ENCODE peak calls at places on chromosomes 5 and 9, in six cellular contexts. X is GDM1; D is stimulated activated CD4-positive, alpha-beta T cell treated with anti-CD3 and anti-CD28 coated beads, Interleukin-4, amount 100 ng/mL, for 48 hours; Z is HEK293T; B is iPS-NIHi11; A is right cardiac atrium. S is an unnamed sample.

GRCh38 chr5:8788246-8788645 is 757.6 kb downstream of the SEMA5A start:
- DNase-seq in X (no peak), D (no peak), Z (no peak), B (no peak), A (no peak), S (no peak)

GRCh38 chr9:88833946-88834345 is 157.3 kb upstream of the S1PR3 start:
- DNase-seq in X (no peak), D (no peak), Z (no peak), B (no peak), A (no peak), S (no peak)

GRCh38 chr5:6261256-6261655 is 117.1 kb downstream of the MED10 start:
- DNase-seq in X (no peak), D (no peak), Z (no peak), B (no peak), A (no peak), S (no peak)

GRCh38 chr9:123473226-123473625 is 117.2 kb downstream of the CRB2 start:
- DNase-seq in X (no peak), D (no peak), Z (no peak), B (no peak), A (no peak), S (no peak)

GRCh38 chr9:93576296-93577044 is at the start of gene PHF2:
- DNase-seq in X (no peak), D (no peak), Z (peak; percentile 49), B (peak; percentile 79), A (peak; percentile 75), S (peak; percentile 89)

GRCh38 chr5:73591698-73592501 is 26.4 kb downstream of the UTP15 start:
- DNase-seq in X (no peak), D (no peak), Z (no peak), B (no peak), A (no peak), S (no peak)

GRCh38 chr9:105205787-105206511 is 38.5 kb upstream of the SLC44A1 start:
- DNase-seq in X (no peak), D (no peak), Z (no peak), B (no peak), A (peak; percentile 79), S (no peak)

GRCh38 chr9:1726993-1727759 is 288.0 kb upstream of the SMARCA2 start:
- DNase-seq in X (peak; percentile 3), D (no peak), Z (peak; percentile 6), B (peak; percentile 26), A (no peak), S (no peak)

GRCh38 chr9:133702798-133703570 is 35.2 kb downstream of the SARDH start:
- DNase-seq in X (no peak), D (no peak), Z (no peak), B (no peak), A (peak; percentile 65), S (no peak)

GRCh38 chr5:142530904-142531303 is 155.0 kb downstream of the FGF1 start:
- DNase-seq in X (no peak), D (no peak), Z (no peak), B (no peak), A (no peak), S (no peak)

GRCh38 chr9:90069107-90069506 is 464.3 kb downstream of the GADD45G start:
- DNase-seq in X (no peak), D (no peak), Z (no peak), B (no peak), A (no peak), S (no peak)

GRCh38 chr5:119792154-119792799 is 162.9 kb downstream of the FAM170A start:
- DNase-seq in X (no peak), D (no peak), Z (no peak), B (no peak), A (no peak), S (no peak)

GRCh38 chr5:139295692-139296091 is 2.2 kb downstream of the MATR3 start:
- DNase-seq in X (no peak), D (no peak), Z (no peak), B (no peak), A (no peak), S (no peak)

GRCh38 chr5:111930407-111930806 is 173.4 kb upstream of the NREP start:
- DNase-seq in X (no peak), D (no peak), Z (no peak), B (no peak), A (no peak), S (no peak)

GRCh38 chr5:174910245-174910737 is 185.9 kb downstream of the MSX2 start:
- DNase-seq in X (peak; percentile 27), D (peak; percentile 32), Z (peak; percentile 90), B (peak; percentile 91), A (peak; percentile 82), S (peak; percentile 73)

GRCh38 chr9:91948423-91949292 is 1.4 kb downstream of the ROR2 start:
- DNase-seq in X (no peak), D (peak; percentile 16), Z (peak; percentile 72), B (peak; percentile 73), A (peak; percentile 80), S (peak; percentile 77)

GRCh38 chr9:71806916-71807315 is 38.6 kb upstream of the CEMIP2 start:
- DNase-seq in X (peak; percentile 74), D (peak; percentile 32), Z (peak; percentile 76), B (peak; percentile 79), A (peak; percentile 78), S (peak; percentile 57)

GRCh38 chr9:84169240-84169639 is 171.3 kb downstream of the SLC28A3 start:
- DNase-seq in X (no peak), D (no peak), Z (no peak), B (no peak), A (no peak), S (no peak)

GRCh38 chr9:8855046-8855445 is 1055.5 kb upstream of the DMAC1 start:
- DNase-seq in X (no peak), D (no peak), Z (no peak), B (no peak), A (no peak), S (no peak)

GRCh38 chr5:164302533-164303235 is 797.3 kb downstream of the MAT2B start:
- DNase-seq in X (no peak), D (no peak), Z (peak; percentile 13), B (no peak), A (no peak), S (no peak)

GRCh38 chr9:87812375-87813118 is 70.1 kb upstream of the SPATA31E1 start:
- DNase-seq in X (no peak), D (peak; percentile 48), Z (peak; percentile 52), B (peak; percentile 63), A (peak; percentile 67), S (peak; percentile 35)

GRCh38 chr5:111583761-111584203 is 71.4 kb upstream of the STARD4 start:
- DNase-seq in X (no peak), D (no peak), Z (no peak), B (no peak), A (no peak), S (no peak)

GRCh38 chr9:32395483-32396216 is 11.2 kb downstream of the ACO1 start:
- DNase-seq in X (no peak), D (no peak), Z (no peak), B (peak; percentile 7), A (peak; percentile 72), S (no peak)

GRCh38 chr5:166909040-166909439 is 1382.4 kb upstream of the WWC1 start:
- DNase-seq in X (no peak), D (no peak), Z (no peak), B (no peak), A (no peak), S (no peak)

GRCh38 chr5:176535655-176536131 is 1.5 kb downstream of the RNF44 start:
- DNase-seq in X (no peak), D (no peak), Z (no peak), B (no peak), A (no peak), S (peak; percentile 39)

GRCh38 chr5:16871746-16872339 is 64.2 kb downstream of the MYO10 start:
- DNase-seq in X (no peak), D (no peak), Z (no peak), B (no peak), A (no peak), S (no peak)

GRCh38 chr5:140267201-140267540 is 35.7 kb downstream of the PFDN1 start:
- DNase-seq in X (no peak), D (no peak), Z (no peak), B (no peak), A (no peak), S (no peak)

GRCh38 chr5:81838307-81838906 is 87.5 kb upstream of the SSBP2 start:
- DNase-seq in X (peak; percentile 32), D (no peak), Z (peak; percentile 53), B (peak; percentile 39), A (no peak), S (peak; percentile 66)

GRCh38 chr5:7190727-7191126 is 205.2 kb upstream of the ADCY2 start:
- DNase-seq in X (no peak), D (no peak), Z (no peak), B (no peak), A (no peak), S (no peak)

GRCh38 chr9:101027733-101028345 is 688 bp upstream of the PLPPR1 start:
- DNase-seq in X (no peak), D (no peak), Z (no peak), B (no peak), A (no peak), S (no peak)

GRCh38 chr5:472656-473343 is 29.8 kb downstream of the EXOC3 start:
- DNase-seq in X (peak; percentile 79), D (peak; percentile 90), Z (peak; percentile 99), B (peak; percentile 99), A (peak; percentile 96), S (peak; percentile 100)

GRCh38 chr5:112012112-112012511 is 255.1 kb upstream of the NREP start:
- DNase-seq in X (no peak), D (no peak), Z (no peak), B (no peak), A (no peak), S (no peak)

GRCh38 chr9:104774132-104774531 is 10.2 kb downstream of the NIPSNAP3B start:
- DNase-seq in X (no peak), D (no peak), Z (no peak), B (no peak), A (no peak), S (no peak)

GRCh38 chr5:177040814-177041410 is 18.4 kb downstream of the ZNF346 start:
- DNase-seq in X (no peak), D (no peak), Z (no peak), B (no peak), A (no peak), S (no peak)

GRCh38 chr5:89686081-89686765 is 723.3 kb downstream of the CETN3 start:
- DNase-seq in X (no peak), D (no peak), Z (no peak), B (no peak), A (no peak), S (no peak)

GRCh38 chr5:38450627-38451371 is 105.6 kb downstream of the LIFR start:
- DNase-seq in X (no peak), D (no peak), Z (no peak), B (no peak), A (peak; percentile 64), S (no peak)

GRCh38 chr9:121688681-121689080 is 37.2 kb downstream of the DAB2IP start:
- DNase-seq in X (no peak), D (no peak), Z (no peak), B (no peak), A (no peak), S (no peak)

S was measured in K562.